ENCODE peak calls at places on chromosome 10, in five cellular contexts. I, U, M, X and H are unnamed samples.

GRCh38 chr10:90939648-90940047 is 18.8 kb upstream of the ANKRD1 start:
- DNase-seq in I (no peak), U (no peak), M (no peak), X (no peak), H (no peak)

GRCh38 chr10:87844837-87845623 is 18.3 kb downstream of the KLLN start:
- DNase-seq in I (no peak), U (peak; percentile 72), M (peak; percentile 48), X (no peak), H (peak; percentile 78)

GRCh38 chr10:100528885-100529472 is 692 bp downstream of the NDUFB8 start:
- DNase-seq in I (no peak), U (no peak), M (no peak), X (peak; percentile 15), H (peak; percentile 29)

GRCh38 chr10:133262696-133263095 is 14.0 kb downstream of the ADAM8 start:
- DNase-seq in I (no peak), U (no peak), M (no peak), X (no peak), H (no peak)

GRCh38 chr10:70495691-70496261 is 17.2 kb downstream of the PALD1 start:
- DNase-seq in I (no peak), U (no peak), M (no peak), X (no peak), H (no peak)

GRCh38 chr10:60282771-60283353 is 106.8 kb downstream of the ANK3 start:
- DNase-seq in I (peak; percentile 68), U (peak; percentile 25), M (peak; percentile 56), X (peak; percentile 28), H (peak; percentile 73)

GRCh38 chr10:116765549-116766162 is 23.3 kb upstream of the HSPA12A start:
- DNase-seq in I (peak; percentile 35), U (peak; percentile 22), M (no peak), X (no peak), H (peak; percentile 29)

GRCh38 chr10:44749141-44749540 is 162.0 kb upstream of the TMEM72 start:
- DNase-seq in I (no peak), U (no peak), M (no peak), X (no peak), H (no peak)

GRCh38 chr10:47165711-47166404 is 134.1 kb upstream of the GDF10 start:
- DNase-seq in I (no peak), U (peak; percentile 76), M (peak; percentile 34), X (no peak), H (peak; percentile 60)

GRCh38 chr10:132308588-132309451 is 1.1 kb upstream of the STK32C start:
- DNase-seq in I (no peak), U (no peak), M (no peak), X (peak; percentile 21), H (no peak)

GRCh38 chr10:15150563-15150962 is 17.9 kb downstream of the NMT2 start:
- DNase-seq in I (no peak), U (no peak), M (no peak), X (no peak), H (no peak)

GRCh38 chr10:326350-326749 is 191.1 kb downstream of the ZMYND11 start:
- DNase-seq in I (no peak), U (no peak), M (no peak), X (no peak), H (no peak)

GRCh38 chr10:70603439-70603778 is 868 bp upstream of the PRF1 start:
- DNase-seq in I (no peak), U (no peak), M (no peak), X (no peak), H (no peak)

GRCh38 chr10:123236122-123236521 is 81.9 kb downstream of the BUB3 start:
- DNase-seq in I (no peak), U (no peak), M (no peak), X (no peak), H (no peak)

GRCh38 chr10:69080231-69080630 is 7.7 kb upstream of the SRGN start:
- DNase-seq in I (no peak), U (no peak), M (no peak), X (no peak), H (no peak)

GRCh38 chr10:93851169-93851568 is 42.6 kb upstream of the SLC35G1 start:
- DNase-seq in I (no peak), U (no peak), M (no peak), X (no peak), H (no peak)

GRCh38 chr10:4519691-4520402 is 306.2 kb upstream of the AKR1E2 start:
- DNase-seq in I (no peak), U (peak; percentile 96), M (peak; percentile 77), X (no peak), H (peak; percentile 94)

GRCh38 chr10:101441539-101442455 is 87.8 kb downstream of the BTRC start:
- DNase-seq in I (peak; percentile 68), U (peak; percentile 79), M (peak; percentile 48), X (peak; percentile 62), H (peak; percentile 77)

GRCh38 chr10:83764681-83765080 is 374.6 kb upstream of the GHITM start:
- DNase-seq in I (no peak), U (peak; percentile 14), M (no peak), X (no peak), H (no peak)

GRCh38 chr10:132272061-132272766 is 35.5 kb downstream of the STK32C start:
- DNase-seq in I (no peak), U (peak; percentile 68), M (peak; percentile 34), X (no peak), H (peak; percentile 59)

GRCh38 chr10:11341253-11341652 is 270.2 kb downstream of the USP6NL start:
- DNase-seq in I (no peak), U (no peak), M (no peak), X (no peak), H (no peak)

GRCh38 chr10:100370976-100371706 is 24.1 kb downstream of the SCD start:
- DNase-seq in I (peak; percentile 78), U (peak; percentile 93), M (peak; percentile 73), X (peak; percentile 86), H (peak; percentile 90)

GRCh38 chr10:103905441-103905840 is 12.5 kb downstream of the STN1 start:
- DNase-seq in I (no peak), U (no peak), M (no peak), X (no peak), H (no peak)

GRCh38 chr10:52895066-52895465 is 122.5 kb upstream of the MBL2 start:
- DNase-seq in I (no peak), U (no peak), M (no peak), X (no peak), H (no peak)

GRCh38 chr10:129501652-129502436 is 34.8 kb downstream of the MGMT start:
- DNase-seq in I (no peak), U (no peak), M (no peak), X (no peak), H (no peak)

GRCh38 chr10:129772472-129773358 is 191.4 kb downstream of the EBF3 start:
- DNase-seq in I (no peak), U (no peak), M (no peak), X (no peak), H (no peak)

GRCh38 chr10:32125023-32125422 is 68.8 kb upstream of the KIF5B start:
- DNase-seq in I (no peak), U (no peak), M (no peak), X (no peak), H (no peak)

GRCh38 chr10:119313645-119314044 is 106.3 kb downstream of the GRK5 start:
- DNase-seq in I (no peak), U (no peak), M (no peak), X (no peak), H (no peak)

GRCh38 chr10:74825371-74826141 is 844 bp upstream of the KAT6B start:
- DNase-seq in I (peak; percentile 67), U (no peak), M (peak; percentile 34), X (peak; percentile 67), H (no peak)

GRCh38 chr10:14074062-14074884 is 256.5 kb downstream of the FRMD4A start:
- DNase-seq in I (peak; percentile 57), U (peak; percentile 100), M (peak; percentile 100), X (peak; percentile 65), H (peak; percentile 100)
- H3K4me3 ChIP-seq in I (peak overlapping the region; percentile 27), U (no peak overlapping the region), M (no peak overlapping the region), X (peak overlapping the region; percentile 23), H (no peak overlapping the region)

DNA sequence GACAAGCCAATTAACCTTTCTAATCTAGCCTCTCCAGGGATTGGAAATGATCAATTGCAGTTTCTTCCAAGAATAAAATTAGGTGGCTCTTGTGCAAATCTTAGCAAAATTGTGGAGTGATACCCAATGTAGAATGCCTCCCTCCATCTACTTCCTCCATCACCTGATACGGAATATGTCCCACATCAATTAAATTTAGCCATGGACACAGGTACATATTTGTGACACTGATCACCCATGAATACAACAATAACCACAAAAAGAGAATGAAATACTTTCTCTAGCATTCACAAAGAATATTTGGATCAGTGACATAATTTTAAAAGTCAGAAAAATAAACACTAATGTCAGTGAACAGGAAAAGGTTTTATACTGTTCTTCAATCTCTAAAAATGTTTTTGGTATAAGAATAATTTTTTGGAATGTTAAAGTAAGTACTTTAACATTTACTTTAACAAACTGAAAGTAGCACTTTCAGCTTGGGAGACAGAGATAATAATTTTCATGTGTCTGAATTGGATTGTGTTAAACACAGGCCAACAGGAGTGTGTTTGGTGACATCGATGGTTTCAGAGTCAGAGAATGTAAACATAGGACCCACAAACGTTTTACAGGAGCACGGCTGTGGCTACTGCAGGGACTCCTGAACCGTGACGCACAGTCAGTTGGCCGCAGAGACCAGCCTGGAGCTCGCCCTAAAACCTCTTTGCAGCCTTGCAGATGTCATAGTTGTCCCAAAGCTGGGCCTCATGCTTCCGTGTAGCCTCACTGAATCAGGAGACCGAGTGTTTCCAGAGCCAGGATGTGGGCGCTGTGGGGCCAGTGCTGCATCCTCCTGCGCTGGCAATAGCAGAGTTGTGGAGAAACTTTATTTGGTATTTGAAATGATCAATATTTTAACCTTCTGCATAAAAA is 7.2 kb downstream of the RBM20 start:
- DNase-seq in I (no peak), U (peak; percentile 84), M (peak; percentile 91), X (no peak), H (peak; percentile 26)
- TF ChIP-seq CTCF in I (no peak), U (no peak), M (no peak), X (no peak), H (no peak)

GRCh38 chr10:24467094-24467493 is 256.6 kb downstream of the ARHGAP21 start:
- DNase-seq in I (no peak), U (peak; percentile 12), M (no peak), X (peak; percentile 11), H (no peak)

GRCh38 chr10:24466616-24466949 is 257.1 kb downstream of the ARHGAP21 start:
- DNase-seq in I (no peak), U (no peak), M (no peak), X (no peak), H (no peak)

GRCh38 chr10:24469993-24470392 is 253.7 kb downstream of the ARHGAP21 start:
- DNase-seq in I (peak; percentile 25), U (peak; percentile 12), M (no peak), X (no peak), H (no peak)

GRCh38 chr10:24467605-24468004 is 256.1 kb downstream of the ARHGAP21 start:
- DNase-seq in I (no peak), U (peak; percentile 45), M (no peak), X (no peak), H (peak; percentile 37)

DNA sequence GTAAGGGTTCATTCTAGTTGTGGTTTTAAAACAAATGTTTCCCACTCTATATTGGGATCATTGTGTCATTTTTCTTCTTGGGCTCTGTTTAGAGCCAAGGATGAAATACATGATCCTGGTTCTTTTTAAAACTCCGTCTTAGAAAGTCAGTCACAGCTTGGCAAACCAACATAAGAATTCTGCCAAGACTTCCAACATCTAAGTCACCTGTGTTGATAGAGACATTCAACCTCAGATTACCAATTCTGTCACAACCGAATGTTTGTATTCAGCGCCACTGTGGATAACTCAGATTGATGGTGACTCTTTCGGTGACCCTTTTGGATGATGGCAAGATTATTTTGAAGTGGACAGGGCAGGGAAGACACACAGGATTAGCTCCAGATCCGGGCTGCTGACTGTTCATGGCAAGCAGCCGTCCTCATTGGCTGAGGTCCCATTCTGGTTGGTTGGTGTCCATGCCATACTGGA is 255.4 kb downstream of the ARHGAP21 start:
- DNase-seq in I (no peak), U (peak; percentile 9), M (no peak), X (no peak), H (peak; percentile 51)
- H3K4me3 ChIP-seq in I (peak overlapping the region; percentile 37), U (peak overlapping the region; percentile 51), M (no peak overlapping the region), X (no peak overlapping the region), H (no peak overlapping the region)

GRCh38 chr10:51638737-51639136 is 60.7 kb downstream of the CSTF2T start:
- DNase-seq in I (no peak), U (no peak), M (no peak), X (no peak), H (no peak)
- TF ChIP-seq CTCF in I (peak; percentile 29), U (no peak), M (no peak), X (no peak), H (no peak)